ENCODE peak calls at places on chromosome 13, in eight cellular contexts. P, X, Y, N, M, E, Z and U are unnamed samples.

GRCh38 chr13:105519766-105520165 is 1015.7 kb downstream of the EFNB2 start:
- DNase-seq in P (no peak), X (no peak), Y (no peak), N (no peak), M (no peak), E (no peak), Z (no peak), U (no peak)

GRCh38 chr13:22748866-22749586 is 431.8 kb upstream of the SGCG start:
- DNase-seq in P (no peak), X (peak; percentile 31), Y (no peak), N (no peak), M (no peak), E (no peak), Z (no peak), U (no peak)

GRCh38 chr13:80177327-80177726 is 163.6 kb downstream of the SPRY2 start:
- DNase-seq in P (no peak), X (no peak), Y (no peak), N (no peak), M (no peak), E (no peak), Z (no peak), U (no peak)

GRCh38 chr13:23549724-23550123 is 20.5 kb upstream of the TNFRSF19 start:
- DNase-seq in P (no peak), X (no peak), Y (no peak), N (no peak), M (no peak), E (no peak), Z (no peak), U (no peak)

GRCh38 chr13:95652821-95653220 is 8.3 kb upstream of the DZIP1 start:
- DNase-seq in P (no peak), X (no peak), Y (no peak), N (no peak), M (no peak), E (no peak), Z (no peak), U (no peak)

GRCh38 chr13:21710163-21710562 is 39.3 kb downstream of the FGF9 start:
- DNase-seq in P (no peak), X (no peak), Y (no peak), N (no peak), M (no peak), E (no peak), Z (no peak), U (no peak)

GRCh38 chr13:35926859-35927530 is 204.2 kb downstream of the DCLK1 start:
- DNase-seq in P (no peak), X (peak; percentile 17), Y (no peak), N (peak; percentile 64), M (no peak), E (no peak), Z (no peak), U (no peak)

GRCh38 chr13:98482476-98483444 is 94.1 kb downstream of the STK24 start:
- DNase-seq in P (no peak), X (peak; percentile 79), Y (no peak), N (peak; percentile 94), M (peak; percentile 80), E (peak; percentile 46), Z (no peak), U (no peak)

GRCh38 chr13:23928985-23929384 is 31.7 kb upstream of the C1QTNF9B start:
- DNase-seq in P (no peak), X (peak; percentile 70), Y (no peak), N (no peak), M (no peak), E (no peak), Z (no peak), U (no peak)

GRCh38 chr13:110605132-110605531 is 10.2 kb upstream of the NAXD start:
- DNase-seq in P (no peak), X (no peak), Y (no peak), N (no peak), M (no peak), E (no peak), Z (no peak), U (no peak)

GRCh38 chr13:44396963-44397580 is 23.4 kb downstream of the SERP2 start:
- DNase-seq in P (peak; percentile 59), X (peak; percentile 86), Y (no peak), N (peak; percentile 70), M (peak; percentile 48), E (no peak), Z (no peak), U (no peak)

GRCh38 chr13:33459702-33460101 is 174.1 kb upstream of the STARD13 start:
- DNase-seq in P (no peak), X (no peak), Y (no peak), N (no peak), M (no peak), E (no peak), Z (no peak), U (no peak)

GRCh38 chr13:93686399-93686798 is 459.8 kb downstream of the GPC6 start:
- DNase-seq in P (no peak), X (no peak), Y (no peak), N (no peak), M (no peak), E (no peak), Z (no peak), U (no peak)

GRCh38 chr13:103694471-103694870 is 628.3 kb upstream of the SLC10A2 start:
- DNase-seq in P (no peak), X (no peak), Y (no peak), N (no peak), M (no peak), E (no peak), Z (no peak), U (peak; percentile 19)

GRCh38 chr13:75458696-75459422 is 23.1 kb downstream of the TBC1D4 start:
- DNase-seq in P (no peak), X (no peak), Y (peak; percentile 4), N (no peak), M (peak; percentile 41), E (peak; percentile 60), Z (no peak), U (no peak)

GRCh38 chr13:21006141-21007005 is 55.0 kb downstream of the LATS2 start:
- DNase-seq in P (no peak), X (no peak), Y (no peak), N (peak; percentile 59), M (no peak), E (no peak), Z (no peak), U (no peak)

GRCh38 chr13:26529441-26529840 is 28.0 kb upstream of the WASF3 start:
- DNase-seq in P (no peak), X (peak; percentile 78), Y (peak; percentile 69), N (no peak), M (peak; percentile 26), E (peak; percentile 20), Z (peak; percentile 64), U (no peak)

GRCh38 chr13:103839460-103839859 is 773.2 kb upstream of the SLC10A2 start:
- DNase-seq in P (no peak), X (no peak), Y (no peak), N (no peak), M (no peak), E (no peak), Z (no peak), U (no peak)

GRCh38 chr13:49561064-49561410 is 24.3 kb downstream of the RCBTB1 start:
- DNase-seq in P (no peak), X (peak; percentile 52), Y (no peak), N (no peak), M (no peak), E (no peak), Z (no peak), U (no peak)

DNA sequence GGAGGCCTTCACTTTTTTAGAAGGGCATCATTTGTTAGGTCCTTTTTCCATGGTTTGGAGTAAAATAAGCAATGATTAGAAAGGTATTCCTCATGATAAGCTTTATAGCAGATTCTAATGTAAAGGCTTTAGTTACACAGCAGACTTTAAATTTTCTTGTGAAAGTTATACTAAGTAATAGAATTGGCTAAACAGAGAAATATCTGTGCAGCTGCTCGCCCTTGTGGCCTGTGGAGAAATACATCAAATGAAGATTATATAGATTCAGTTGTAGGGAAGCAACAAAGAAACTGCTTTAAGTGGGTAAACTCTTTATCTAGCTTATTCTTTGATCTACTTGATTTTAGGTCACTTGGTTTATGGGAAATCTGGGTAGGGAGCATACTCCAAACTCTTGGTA is 1269.7 kb upstream of the SPRY2 start:
- DNase-seq in P (no peak), X (no peak), Y (no peak), N (no peak), M (no peak), E (no peak), Z (no peak), U (no peak)
- TF ChIP-seq CTCF in P (no peak), X (no peak), Y (no peak), N (no peak), M (no peak), E (no peak), Z (no peak), U (no peak)

GRCh38 chr13:50589139-50589538 is 254.4 kb downstream of the DLEU7 start:
- DNase-seq in P (no peak), X (peak; percentile 72), Y (no peak), N (no peak), M (no peak), E (no peak), Z (no peak), U (no peak)
- TF ChIP-seq CTCF in P (no peak), X (no peak), Y (no peak), N (no peak), M (no peak), E (no peak), Z (no peak), U (no peak)

DNA sequence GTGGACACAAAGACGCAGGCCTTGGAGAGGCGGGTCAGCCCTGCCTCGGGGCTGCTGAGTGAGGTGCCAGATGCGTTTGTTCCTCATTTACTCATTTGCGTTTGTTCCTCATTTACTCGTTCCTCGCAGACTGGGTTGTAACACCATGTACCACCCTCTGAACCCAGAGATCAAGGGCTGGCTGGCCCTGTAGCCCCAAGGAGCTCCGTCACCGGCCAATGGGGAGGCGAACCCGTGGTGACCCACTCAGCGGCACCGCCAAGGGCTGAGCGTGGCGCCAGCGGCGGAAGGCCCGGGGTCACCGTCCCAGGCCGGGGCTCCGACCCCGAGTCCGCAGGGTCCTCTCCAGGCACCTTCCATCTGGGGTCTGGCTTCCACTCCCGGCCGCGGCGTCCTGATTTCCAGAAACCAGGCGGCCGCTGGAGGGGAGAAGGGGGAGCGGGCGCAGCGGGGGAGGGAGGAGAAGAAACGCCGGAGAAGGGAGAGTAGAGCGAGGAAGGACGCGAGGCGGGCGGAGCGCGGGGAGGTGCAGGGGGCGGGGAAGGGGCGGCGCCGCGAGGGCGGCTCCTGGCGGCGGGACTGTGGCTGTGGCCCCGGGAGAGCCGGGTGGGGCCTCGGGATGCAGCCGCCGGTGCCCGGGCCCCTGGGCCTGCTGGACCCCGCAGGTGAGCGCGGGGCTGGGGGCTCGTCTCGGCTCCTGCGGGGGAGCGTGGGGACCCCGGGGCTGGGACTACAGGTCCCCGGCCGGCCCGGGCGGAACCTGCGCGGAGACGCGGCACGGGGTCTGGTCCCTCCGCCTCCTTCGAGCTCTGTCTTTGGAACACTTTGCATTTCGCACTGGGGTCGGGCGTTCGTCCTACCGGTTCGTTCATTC is at the start of gene TMEM255B:
- DNase-seq in P (peak; percentile 92), X (peak; percentile 80), Y (peak; percentile 91), N (peak; percentile 97), M (peak; percentile 89), E (peak; percentile 97), Z (peak; percentile 63), U (peak; percentile 89)
- TF ChIP-seq CTCF in P (peak; percentile 29), X (no peak), Y (no peak), N (no peak), M (peak; percentile 66), E (no peak), Z (peak; percentile 55), U (no peak)

DNA sequence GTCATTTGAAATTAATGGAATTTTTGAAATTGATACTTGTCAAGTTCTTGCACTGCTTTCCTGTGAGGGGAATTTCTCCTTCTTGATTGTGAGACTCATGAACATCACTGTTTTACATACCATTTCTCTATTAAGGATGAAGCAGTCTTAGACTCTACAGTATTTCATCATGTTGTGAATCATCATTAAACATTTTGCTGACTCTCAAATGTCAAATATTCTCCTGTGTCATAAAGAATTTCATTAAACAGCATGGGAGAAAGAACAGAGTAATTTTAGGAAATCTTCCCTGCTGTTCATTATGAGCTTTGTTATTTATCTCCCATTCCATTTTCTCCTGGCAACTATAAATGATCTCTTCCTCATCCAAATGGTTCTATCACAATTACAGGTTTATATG is 728.9 kb downstream of the PCDH9 start:
- DNase-seq in P (no peak), X (peak; percentile 60), Y (no peak), N (no peak), M (no peak), E (no peak), Z (no peak), U (no peak)
- TF ChIP-seq CTCF in P (no peak), X (no peak), Y (no peak), N (no peak), M (no peak), E (no peak), Z (no peak), U (no peak)